ENCODE peak calls at places on chromosomes 1 and 21, in seven cellular contexts. D is WTC11, U is nephron progenitor cell, V is AG10803, N is AG09309, H is esophagus muscularis mucosa, P is HFFc6. L is an unnamed sample.

GRCh38 chr1:5492861-5493260 is 499.4 kb downstream of the NPHP4 start:
- DNase-seq in D (no peak), U (no peak), V (no peak), N (no peak), H (no peak), P (no peak), L (no peak)

GRCh38 chr1:29524285-29525065 is 288.2 kb downstream of the PTPRU start:
- DNase-seq in D (peak; percentile 8), U (no peak), V (no peak), N (no peak), H (no peak), P (no peak), L (no peak)

GRCh38 chr1:94416901-94417701 is 1.1 kb upstream of the ABCD3 start:
- DNase-seq in D (no peak), U (no peak), V (peak; percentile 76), N (no peak), H (no peak), P (peak; percentile 57), L (peak; percentile 80)

GRCh38 chr1:182259229-182259872 is 132.2 kb downstream of the GLUL start:
- DNase-seq in D (no peak), U (no peak), V (peak; percentile 95), N (peak; percentile 56), H (peak; percentile 94), P (peak; percentile 59), L (peak; percentile 69)

GRCh38 chr1:234601217-234602017 is 8.6 kb downstream of the IRF2BP2 start:
- DNase-seq in D (no peak), U (no peak), V (peak; percentile 55), N (no peak), H (no peak), P (peak; percentile 49), L (peak; percentile 72)

GRCh38 chr1:22507582-22507981 is 55.7 kb upstream of the EPHA8 start:
- DNase-seq in D (no peak), U (peak; percentile 24), V (no peak), N (no peak), H (no peak), P (no peak), L (no peak)

GRCh38 chr21:33025471-33026298 is at the start of gene OLIG2:
- DNase-seq in D (peak; percentile 95), U (peak; percentile 86), V (no peak), N (no peak), H (no peak), P (no peak), L (no peak)

GRCh38 chr1:41367102-41367537 is 5.9 kb downstream of the FOXO6 start:
- DNase-seq in D (no peak), U (no peak), V (no peak), N (no peak), H (no peak), P (no peak), L (no peak)

GRCh38 chr1:165397945-165398344 is 41.4 kb upstream of the LMX1A start:
- DNase-seq in D (no peak), U (no peak), V (peak; percentile 79), N (peak; percentile 37), H (no peak), P (peak; percentile 73), L (peak; percentile 34)

GRCh38 chr1:240294566-240294965 is 202.9 kb downstream of the FMN2 start:
- DNase-seq in D (peak; percentile 58), U (peak; percentile 3), V (no peak), N (no peak), H (no peak), P (no peak), L (no peak)

GRCh38 chr1:117146570-117147340 is 25.2 kb upstream of the TRIM45 start:
- DNase-seq in D (no peak), U (no peak), V (peak; percentile 81), N (peak; percentile 78), H (no peak), P (peak; percentile 94), L (peak; percentile 80)

GRCh38 chr1:61053712-61054608 is 28.4 kb upstream of the NFIA start:
- DNase-seq in D (peak; percentile 55), U (peak; percentile 63), V (no peak), N (no peak), H (no peak), P (no peak), L (no peak)

GRCh38 chr21:28632718-28633408 is 359.8 kb downstream of the LTN1 start:
- DNase-seq in D (no peak), U (no peak), V (peak; percentile 58), N (no peak), H (no peak), P (peak; percentile 69), L (peak; percentile 74)

GRCh38 chr1:91406773-91407389 is 2.2 kb upstream of the HFM1 start:
- DNase-seq in D (no peak), U (no peak), V (peak; percentile 4), N (no peak), H (no peak), P (no peak), L (peak; percentile 43)
- TF ChIP-seq CTCF in D (no peak), U (no peak), V (peak; percentile 55), N (peak; percentile 42), H (peak; percentile 23), P (peak; percentile 65), L (peak; percentile 32)

GRCh38 chr1:172397633-172398032 is 22.9 kb upstream of the C1orf105 start:
- DNase-seq in D (no peak), U (no peak), V (no peak), N (no peak), H (no peak), P (no peak), L (no peak)

GRCh38 chr1:172397221-172397620 is 23.3 kb upstream of the C1orf105 start:
- DNase-seq in D (no peak), U (no peak), V (peak; percentile 47), N (no peak), H (no peak), P (no peak), L (peak; percentile 36)

GRCh38 chr1:172398193-172398592 is 22.3 kb upstream of the C1orf105 start:
- DNase-seq in D (no peak), U (no peak), V (peak; percentile 51), N (no peak), H (no peak), P (no peak), L (no peak)

GRCh38 chr1:172400073-172400737 is 20.3 kb upstream of the C1orf105 start:
- DNase-seq in D (no peak), U (no peak), V (no peak), N (no peak), H (no peak), P (no peak), L (no peak)

DNA sequence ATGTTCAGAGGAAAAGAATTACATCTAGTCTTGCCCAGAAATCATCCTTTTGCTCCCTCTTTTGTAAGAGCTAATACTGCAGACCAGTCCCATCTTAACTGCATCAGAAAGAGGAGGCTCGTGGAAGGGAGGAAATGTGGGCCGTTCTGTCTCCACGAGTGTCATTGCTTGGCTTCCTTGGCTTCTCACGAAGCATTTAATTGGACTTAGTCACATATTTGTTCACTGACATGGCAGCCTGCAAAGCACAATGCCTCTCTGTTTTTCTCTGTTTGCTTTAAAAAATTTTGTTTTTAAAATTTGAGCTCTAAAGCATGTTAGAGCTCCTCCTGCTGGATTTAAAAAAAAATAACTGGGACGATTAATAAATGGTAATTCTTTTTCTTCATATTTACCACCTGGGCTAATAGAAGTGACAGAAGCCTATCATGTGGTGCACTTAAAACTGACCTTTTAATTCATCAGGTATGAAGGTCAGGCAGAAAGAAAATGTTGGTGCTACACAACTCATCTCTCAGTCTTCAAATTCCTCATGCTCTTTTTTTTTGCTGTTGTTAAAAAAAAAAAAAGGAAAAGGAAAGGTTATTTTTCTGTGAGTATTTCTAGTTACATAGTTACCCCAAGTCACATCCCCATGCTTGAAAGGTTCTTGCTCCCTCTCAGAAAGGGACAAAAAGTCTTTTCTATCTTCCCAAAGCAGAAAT is 21.0 kb upstream of the C1orf105 start:
- DNase-seq in D (no peak), U (no peak), V (peak; percentile 100), N (peak; percentile 97), H (no peak), P (peak; percentile 97), L (peak; percentile 67)
- TF ChIP-seq CTCF in D (peak; percentile 33), U (peak; percentile 55), V (peak; percentile 45), N (peak; percentile 40), H (peak; percentile 64), P (peak; percentile 89), L (peak; percentile 77)

DNA sequence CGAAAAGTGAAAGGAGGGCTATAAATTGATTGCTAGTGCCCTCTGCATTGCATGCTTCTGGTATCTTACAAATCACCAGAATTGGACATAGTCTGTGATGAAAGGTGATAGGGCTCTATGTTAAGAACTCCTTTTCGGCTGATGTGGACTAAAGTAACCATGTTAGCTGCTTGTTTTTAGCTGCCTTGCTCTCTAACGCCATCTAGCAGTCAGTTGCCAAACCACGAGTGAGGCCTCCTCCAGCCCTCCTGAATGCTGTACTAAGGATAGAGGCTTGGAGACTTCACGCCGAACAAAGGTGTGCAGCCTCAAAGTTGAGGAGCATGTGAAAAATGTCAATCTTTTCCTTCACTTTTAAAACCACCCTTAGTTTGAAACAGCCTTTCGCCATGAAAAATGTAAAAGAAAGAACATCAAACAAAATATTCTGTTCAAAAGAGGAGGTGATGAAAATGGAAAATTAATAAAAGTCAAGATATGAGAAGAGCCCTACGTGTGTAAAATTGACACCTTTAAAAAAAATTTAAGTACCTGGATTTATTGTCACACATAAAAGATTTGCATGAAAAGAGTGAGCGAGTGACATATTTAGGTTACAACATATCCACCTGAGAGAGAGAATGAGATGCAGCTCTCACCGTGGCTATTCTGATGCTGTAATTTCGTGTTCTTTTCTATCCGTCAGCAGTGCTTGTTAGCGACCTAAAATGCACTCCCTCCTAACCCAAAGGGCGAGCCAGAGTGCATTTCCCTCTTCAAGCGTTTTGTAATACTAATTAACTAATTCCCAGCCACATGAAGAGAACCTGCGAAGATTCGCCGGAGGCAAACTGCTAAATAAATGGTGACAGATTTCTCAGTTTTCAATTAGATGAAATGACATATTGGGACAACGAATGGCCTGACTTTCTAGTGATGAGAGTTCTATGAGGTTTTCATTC is 8.0 kb downstream of the LRRC53 start:
- DNase-seq in D (peak; percentile 81), U (peak; percentile 77), V (peak; percentile 46), N (no peak), H (no peak), P (no peak), L (peak; percentile 71)
- TF ChIP-seq CTCF in D (peak; percentile 62), U (peak; percentile 87), V (peak; percentile 87), N (peak; percentile 73), H (peak; percentile 65), P (peak; percentile 67), L (peak; percentile 71)

GRCh38 chr1:172347416-172347815 is 73.1 kb upstream of the C1orf105 start:
- DNase-seq in D (no peak), U (no peak), V (no peak), N (no peak), H (no peak), P (no peak), L (no peak)

GRCh38 chr1:172342584-172343245 is 77.8 kb upstream of the C1orf105 start:
- DNase-seq in D (no peak), U (no peak), V (no peak), N (no peak), H (no peak), P (no peak), L (no peak)

GRCh38 chr1:172344444-172344843 is 76.0 kb upstream of the C1orf105 start:
- DNase-seq in D (no peak), U (no peak), V (peak; percentile 23), N (no peak), H (no peak), P (no peak), L (no peak)

GRCh38 chr1:172343246-172344099 is 77.0 kb upstream of the C1orf105 start:
- DNase-seq in D (no peak), U (no peak), V (peak; percentile 94), N (peak; percentile 88), H (no peak), P (peak; percentile 73), L (peak; percentile 72)

DNA sequence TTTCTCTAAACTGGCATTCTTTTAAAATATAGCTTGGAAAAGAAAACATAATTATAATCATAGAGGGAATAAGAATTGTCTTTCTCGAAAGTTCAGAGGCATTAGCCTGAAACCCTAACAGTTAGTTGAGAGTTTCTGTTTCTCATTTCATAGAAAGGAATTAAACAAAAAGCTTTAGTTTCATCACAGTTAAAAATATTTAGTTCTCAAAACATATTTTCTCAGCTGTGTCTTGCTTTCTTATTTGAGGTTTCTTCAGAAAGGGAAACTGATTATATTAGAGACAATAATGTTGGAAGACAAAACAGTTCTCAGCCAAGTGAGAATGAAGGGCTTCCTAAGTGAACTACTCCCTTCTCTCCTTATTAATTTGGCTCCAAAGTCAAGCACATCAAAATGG is 75.4 kb upstream of the C1orf105 start:
- DNase-seq in D (no peak), U (no peak), V (no peak), N (no peak), H (no peak), P (no peak), L (no peak)
- TF ChIP-seq CTCF in D (no peak), U (no peak), V (no peak), N (no peak), H (no peak), P (no peak), L (no peak)